ENCODE peak calls at places on chromosomes 12 and 14, in five cellular contexts. One of them, this sample, is unnamed.

GRCh38 chr12:51122844-51123243 is 39.4 kb upstream of the CSRNP2 start:
- DNase-seq in T47D: no peak
- DNase-seq in GM23248: no peak
- DNase-seq in stimulated activated CD4-positive, alpha-beta T cell treated with anti-CD3 and anti-CD28 coated beads, Interleukin-15, amount 100 ng/mL, for 24 hours: no peak
- DNase-seq in ELF-1: no peak
- DNase-seq in this sample: no peak

GRCh38 chr12:67147030-67147429 is 122.1 kb upstream of the CAND1 start:
- DNase-seq in T47D: no peak
- DNase-seq in GM23248: no peak
- DNase-seq in stimulated activated CD4-positive, alpha-beta T cell treated with anti-CD3 and anti-CD28 coated beads, Interleukin-15, amount 100 ng/mL, for 24 hours: no peak
- DNase-seq in ELF-1: no peak
- DNase-seq in this sample: no peak

GRCh38 chr12:48940181-48940580 is 14.9 kb upstream of the FKBP11 start:
- DNase-seq in T47D: no peak
- DNase-seq in GM23248: peak; percentile 63
- DNase-seq in stimulated activated CD4-positive, alpha-beta T cell treated with anti-CD3 and anti-CD28 coated beads, Interleukin-15, amount 100 ng/mL, for 24 hours: no peak
- DNase-seq in ELF-1: no peak
- DNase-seq in this sample: no peak

GRCh38 chr14:72714094-72714493 is 179.8 kb downstream of the DPF3 start:
- DNase-seq in T47D: no peak
- DNase-seq in GM23248: no peak
- DNase-seq in stimulated activated CD4-positive, alpha-beta T cell treated with anti-CD3 and anti-CD28 coated beads, Interleukin-15, amount 100 ng/mL, for 24 hours: peak; percentile 28
- DNase-seq in ELF-1: no peak
- DNase-seq in this sample: no peak

GRCh38 chr12:115640929-115641328 is 636.6 kb downstream of the MED13L start:
- DNase-seq in T47D: no peak
- DNase-seq in GM23248: peak; percentile 72
- DNase-seq in stimulated activated CD4-positive, alpha-beta T cell treated with anti-CD3 and anti-CD28 coated beads, Interleukin-15, amount 100 ng/mL, for 24 hours: no peak
- DNase-seq in ELF-1: no peak
- DNase-seq in this sample: no peak

GRCh38 chr12:111446044-111446581 is 40.4 kb downstream of the SH2B3 start:
- DNase-seq in T47D: no peak
- DNase-seq in GM23248: peak; percentile 36
- DNase-seq in stimulated activated CD4-positive, alpha-beta T cell treated with anti-CD3 and anti-CD28 coated beads, Interleukin-15, amount 100 ng/mL, for 24 hours: no peak
- DNase-seq in ELF-1: peak; percentile 57
- DNase-seq in this sample: no peak

GRCh38 chr12:42166501-42166900 is 21.8 kb upstream of the GXYLT1 start:
- DNase-seq in T47D: no peak
- DNase-seq in GM23248: peak; percentile 82
- DNase-seq in stimulated activated CD4-positive, alpha-beta T cell treated with anti-CD3 and anti-CD28 coated beads, Interleukin-15, amount 100 ng/mL, for 24 hours: no peak
- DNase-seq in ELF-1: no peak
- DNase-seq in this sample: no peak

GRCh38 chr14:65032319-65032718 is 45.6 kb downstream of the FNTB start:
- DNase-seq in T47D: no peak
- DNase-seq in GM23248: no peak
- DNase-seq in stimulated activated CD4-positive, alpha-beta T cell treated with anti-CD3 and anti-CD28 coated beads, Interleukin-15, amount 100 ng/mL, for 24 hours: no peak
- DNase-seq in ELF-1: no peak
- DNase-seq in this sample: no peak

GRCh38 chr12:50728417-50728816 is 35.5 kb upstream of the ATF1 start:
- DNase-seq in T47D: no peak
- DNase-seq in GM23248: no peak
- DNase-seq in stimulated activated CD4-positive, alpha-beta T cell treated with anti-CD3 and anti-CD28 coated beads, Interleukin-15, amount 100 ng/mL, for 24 hours: no peak
- DNase-seq in ELF-1: no peak
- DNase-seq in this sample: no peak

GRCh38 chr14:77565289-77566081 is 51.0 kb downstream of the SPTLC2 start:
- DNase-seq in T47D: no peak
- DNase-seq in GM23248: peak; percentile 26
- DNase-seq in stimulated activated CD4-positive, alpha-beta T cell treated with anti-CD3 and anti-CD28 coated beads, Interleukin-15, amount 100 ng/mL, for 24 hours: no peak
- DNase-seq in ELF-1: no peak
- DNase-seq in this sample: no peak